ENCODE peak calls at places on chromosomes 7 and 10, in four cellular contexts. One of them, this sample, is unnamed.

GRCh38 chr10:48439031-48439430 is 132.6 kb downstream of the MAPK8 start:
- DNase-seq in HFFc6: peak; percentile 74
- DNase-seq in Panc1: no peak
- DNase-seq in neural crest cell: no peak
- DNase-seq in this sample: no peak

GRCh38 chr10:7488418-7488829 is 77.6 kb upstream of the SFMBT2 start:
- DNase-seq in HFFc6: no peak
- DNase-seq in Panc1: no peak
- DNase-seq in neural crest cell: no peak
- DNase-seq in this sample: no peak

GRCh38 chr10:110973400-110973799 is 54.0 kb downstream of the SHOC2 start:
- DNase-seq in HFFc6: no peak
- DNase-seq in Panc1: no peak
- DNase-seq in neural crest cell: no peak
- DNase-seq in this sample: no peak

GRCh38 chr10:78551184-78552005 is 517.4 kb upstream of the ZMIZ1 start:
- DNase-seq in HFFc6: no peak
- DNase-seq in Panc1: no peak
- DNase-seq in neural crest cell: peak; percentile 38
- DNase-seq in this sample: no peak

GRCh38 chr7:87875151-87876039 is 765 bp downstream of the SLC25A40 start:
- DNase-seq in HFFc6: no peak
- DNase-seq in Panc1: no peak
- DNase-seq in neural crest cell: peak; percentile 55
- DNase-seq in this sample: no peak

GRCh38 chr10:11407939-11408338 is 203.5 kb downstream of the USP6NL start:
- DNase-seq in HFFc6: no peak
- DNase-seq in Panc1: no peak
- DNase-seq in neural crest cell: no peak
- DNase-seq in this sample: no peak

GRCh38 chr7:101066141-101066857 is 19.0 kb upstream of the TRIM56 start:
- DNase-seq in HFFc6: no peak
- DNase-seq in Panc1: no peak
- DNase-seq in neural crest cell: no peak
- DNase-seq in this sample: no peak

GRCh38 chr7:7330997-7331396 is 148.7 kb downstream of the C1GALT1 start:
- DNase-seq in HFFc6: no peak
- DNase-seq in Panc1: no peak
- DNase-seq in neural crest cell: no peak
- DNase-seq in this sample: no peak

GRCh38 chr10:130558778-130559177 is 422.6 kb downstream of the GLRX3 start:
- DNase-seq in HFFc6: no peak
- DNase-seq in Panc1: no peak
- DNase-seq in neural crest cell: no peak
- DNase-seq in this sample: no peak

GRCh38 chr7:5477723-5478531 is 54.3 kb upstream of the TNRC18 start:
- DNase-seq in HFFc6: no peak
- DNase-seq in Panc1: no peak
- DNase-seq in neural crest cell: peak; percentile 23
- DNase-seq in this sample: no peak
- TF ChIP-seq CTCF in HFFc6: peak; percentile 54
- TF ChIP-seq CTCF in Panc1: no peak
- TF ChIP-seq CTCF in neural crest cell: peak; percentile 42
- TF ChIP-seq CTCF in this sample: peak; percentile 34

GRCh38 chr7:127253289-127254162 is 785 bp upstream of the GRM8 start:
- DNase-seq in HFFc6: peak; percentile 12
- DNase-seq in Panc1: peak; percentile 15
- DNase-seq in neural crest cell: peak; percentile 71
- DNase-seq in this sample: peak; percentile 74

GRCh38 chr7:127252380-127252718 is 392 bp downstream of the GRM8 start:
- DNase-seq in HFFc6: no peak
- DNase-seq in Panc1: no peak
- DNase-seq in neural crest cell: peak; percentile 16
- DNase-seq in this sample: no peak

GRCh38 chr7:127256326-127256725 is 3.6 kb upstream of the GRM8 start:
- DNase-seq in HFFc6: no peak
- DNase-seq in Panc1: no peak
- DNase-seq in neural crest cell: no peak
- DNase-seq in this sample: no peak

GRCh38 chr7:127252736-127253288 is at the start of gene GRM8:
- DNase-seq in HFFc6: no peak
- DNase-seq in Panc1: no peak
- DNase-seq in neural crest cell: peak; percentile 60
- DNase-seq in this sample: peak; percentile 45

DNA sequence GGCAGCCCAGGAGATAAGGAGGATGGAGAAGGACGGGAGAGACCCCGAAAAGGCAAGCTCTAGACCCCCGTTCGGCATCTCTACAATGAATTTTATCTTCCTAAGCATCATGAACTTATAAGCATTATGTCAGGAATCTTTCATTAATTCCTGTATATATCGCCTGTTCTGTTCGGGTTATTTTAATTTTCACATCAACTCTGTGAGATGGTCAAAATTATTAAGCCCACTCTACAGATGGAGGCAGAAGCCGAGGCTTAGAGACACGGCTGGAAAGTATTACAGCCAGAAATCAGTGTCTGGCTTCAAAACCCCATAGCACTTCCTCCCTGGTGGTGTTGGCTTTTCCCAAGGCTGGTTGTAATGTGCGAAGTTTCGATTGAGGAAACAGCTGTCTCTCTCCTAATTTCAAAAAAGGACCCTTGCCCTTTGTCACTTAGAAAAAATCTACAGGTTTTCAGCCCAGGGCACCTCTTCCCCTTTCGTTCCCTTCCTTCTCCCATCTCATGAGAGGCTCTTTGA is 1.5 kb upstream of the GRM8 start:
- DNase-seq in HFFc6: no peak
- DNase-seq in Panc1: no peak
- DNase-seq in neural crest cell: no peak
- DNase-seq in this sample: no peak
- TF ChIP-seq CTCF in HFFc6: peak; percentile 51
- TF ChIP-seq CTCF in Panc1: peak; percentile 81
- TF ChIP-seq CTCF in neural crest cell: no peak
- TF ChIP-seq CTCF in this sample: no peak

DNA sequence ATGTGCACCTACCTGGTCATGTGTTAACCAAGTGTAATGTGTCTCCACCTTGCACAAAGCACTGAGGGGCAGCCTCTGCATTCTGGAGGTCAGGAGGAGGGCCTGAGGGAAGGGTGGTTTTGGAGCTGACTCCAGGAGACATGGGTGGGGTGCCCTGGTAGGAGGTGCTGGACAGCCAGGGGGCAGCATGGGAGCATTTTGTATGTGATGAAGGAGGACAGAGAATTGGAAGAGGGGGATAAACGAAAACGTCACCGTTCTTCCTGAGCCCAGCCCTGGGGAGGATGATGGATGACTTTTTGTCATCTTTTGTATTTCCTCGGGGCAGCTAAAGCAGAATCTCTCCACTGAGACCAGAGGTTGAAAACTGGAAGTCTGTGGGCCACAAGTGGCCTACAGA is 242.3 kb downstream of the VTI1A start:
- DNase-seq in HFFc6: no peak
- DNase-seq in Panc1: no peak
- DNase-seq in neural crest cell: peak; percentile 27
- DNase-seq in this sample: peak; percentile 18
- TF ChIP-seq CTCF in HFFc6: peak; percentile 55
- TF ChIP-seq CTCF in Panc1: peak; percentile 68
- TF ChIP-seq CTCF in neural crest cell: peak; percentile 53
- TF ChIP-seq CTCF in this sample: peak; percentile 58

DNA sequence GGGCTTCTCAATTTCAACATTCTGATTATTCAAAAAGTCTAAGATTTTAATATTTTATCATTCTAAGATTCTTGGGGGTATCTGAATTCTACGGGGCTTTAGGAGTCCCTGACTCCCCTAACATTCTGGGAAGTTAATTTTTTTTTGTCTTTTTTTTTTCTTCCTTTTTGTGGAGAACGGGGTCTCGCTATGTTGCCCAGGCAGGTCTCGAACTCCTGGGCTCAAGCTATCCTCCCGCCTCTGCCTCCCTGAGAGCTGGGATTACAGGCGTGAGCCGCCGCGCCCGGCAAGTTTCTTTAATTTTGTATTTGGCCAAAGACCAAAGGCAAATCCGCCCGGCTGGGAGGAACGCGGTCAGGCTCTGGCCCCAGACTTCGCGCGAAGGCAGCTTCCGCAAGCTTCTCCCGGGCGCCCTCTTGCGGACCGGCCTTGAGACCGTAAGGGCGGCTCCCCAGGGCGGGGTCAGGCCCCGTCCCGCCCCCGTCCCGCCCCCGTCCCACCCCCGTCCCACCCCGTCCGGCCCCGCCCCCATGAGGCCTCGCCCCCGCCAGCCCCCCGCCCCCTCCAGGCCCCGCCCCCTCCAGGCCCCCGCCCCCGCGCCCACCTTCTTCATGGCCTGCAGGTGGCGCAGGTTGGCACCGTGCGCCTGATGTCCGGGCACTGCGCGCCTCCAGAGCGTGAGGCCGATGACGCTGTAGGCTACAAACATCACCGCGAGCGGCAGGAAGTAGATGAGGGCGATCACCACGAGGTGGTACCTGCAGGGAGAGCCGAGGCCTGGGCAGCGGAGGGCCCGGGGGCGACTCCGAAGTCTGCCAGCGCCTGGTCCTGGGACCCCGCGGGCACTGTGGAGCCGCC is 8.2 kb downstream of the TACR2 start:
- DNase-seq in HFFc6: peak; percentile 87
- DNase-seq in Panc1: no peak
- DNase-seq in neural crest cell: peak; percentile 92
- DNase-seq in this sample: peak; percentile 91
- TF ChIP-seq CTCF in HFFc6: peak; percentile 90
- TF ChIP-seq CTCF in Panc1: peak; percentile 93
- TF ChIP-seq CTCF in neural crest cell: peak; percentile 83
- TF ChIP-seq CTCF in this sample: peak; percentile 83

DNA sequence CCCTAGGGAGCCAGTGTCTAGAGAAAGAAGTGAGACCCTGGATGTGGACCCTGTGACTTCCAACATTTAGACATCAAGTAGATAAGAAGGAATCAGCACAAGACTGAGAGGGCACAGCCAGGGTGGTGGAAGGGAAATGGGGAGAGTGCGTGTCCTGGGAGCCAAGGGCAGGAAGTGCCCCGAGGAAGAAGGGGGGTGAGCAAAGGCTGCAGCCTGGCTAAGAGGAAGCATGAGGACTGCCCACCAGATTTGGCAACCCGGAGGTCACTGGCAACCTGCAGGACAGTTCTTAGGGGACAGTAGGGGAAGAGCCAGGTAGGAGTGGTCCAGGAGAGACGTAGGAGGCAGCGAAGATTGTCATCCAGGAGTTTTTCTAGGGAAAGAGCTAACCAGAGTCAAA is 14.8 kb downstream of the COL13A1 start:
- DNase-seq in HFFc6: no peak
- DNase-seq in Panc1: no peak
- DNase-seq in neural crest cell: no peak
- DNase-seq in this sample: no peak
- TF ChIP-seq CTCF in HFFc6: no peak
- TF ChIP-seq CTCF in Panc1: no peak
- TF ChIP-seq CTCF in neural crest cell: no peak
- TF ChIP-seq CTCF in this sample: no peak

DNA sequence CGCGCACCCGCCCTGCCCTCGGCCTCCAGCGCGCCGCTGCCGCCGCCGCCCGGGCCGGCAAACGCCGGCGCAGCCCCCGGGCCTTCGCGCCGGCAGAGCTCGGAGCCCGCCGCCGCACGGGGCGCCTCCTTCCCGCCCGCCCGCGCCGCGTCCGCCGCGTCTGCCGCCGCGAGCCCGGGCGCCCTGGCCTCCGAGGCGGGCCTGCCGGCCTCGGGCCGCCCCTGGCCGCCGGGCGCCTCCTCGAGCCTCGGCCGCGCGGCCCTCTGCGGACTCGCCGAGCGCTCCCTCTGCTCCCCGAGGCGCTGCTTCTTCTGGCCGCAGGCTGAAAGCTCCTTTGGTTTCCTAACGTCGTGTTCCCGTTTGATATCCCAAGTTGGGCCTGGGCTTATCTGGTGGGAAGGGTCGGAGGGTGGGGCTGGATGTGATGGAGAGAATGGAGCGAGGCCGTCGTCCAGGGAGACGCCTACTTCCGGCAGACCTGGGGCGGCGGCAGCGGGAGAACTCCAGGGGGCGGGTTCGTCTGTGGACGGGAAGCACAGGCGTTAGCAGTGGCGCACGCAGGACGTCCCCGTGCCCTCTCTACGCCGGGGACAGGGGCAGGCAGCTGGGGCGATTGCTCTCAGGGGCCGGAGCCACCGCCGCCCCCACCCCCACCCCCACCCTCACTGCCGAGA is 221.0 kb downstream of the PHTF2 start:
- DNase-seq in HFFc6: peak; percentile 76
- DNase-seq in Panc1: no peak
- DNase-seq in neural crest cell: peak; percentile 72
- DNase-seq in this sample: peak; percentile 75
- TF ChIP-seq CTCF in HFFc6: peak; percentile 22
- TF ChIP-seq CTCF in Panc1: no peak
- TF ChIP-seq CTCF in neural crest cell: no peak
- TF ChIP-seq CTCF in this sample: peak; percentile 11

This sample was measured in progenitor cell of endocrine pancreas.